ENCODE peak calls at places on chromosomes 3 and 15, in six cellular contexts. One of them, this sample, is unnamed. For H3K36me3 and H3K4me1, the result is how much of the 10 kb centered on the place peaks cover.

GRCh38 chr15:29268706-29269484 is 727 bp downstream of the NSMCE3 start:
- DNase-seq in hepatocyte: peak
- DNase-seq in heart left ventricle: peak
- DNase-seq in kidney: peak
- DNase-seq in BE2C: peak
- DNase-seq in pancreas: peak
- DNase-seq in this sample: peak

GRCh38 chr15:36896949-36897348 is 203.4 kb downstream of the MEIS2 start:
- DNase-seq in hepatocyte: no peak
- DNase-seq in heart left ventricle: no peak
- DNase-seq in kidney: no peak
- DNase-seq in BE2C: peak
- DNase-seq in pancreas: no peak
- DNase-seq in this sample: no peak

GRCh38 chr3:170049146-170050000 is 11.6 kb downstream of the GPR160 start:
- DNase-seq in hepatocyte: no peak
- DNase-seq in heart left ventricle: peak
- DNase-seq in kidney: peak
- DNase-seq in BE2C: no peak
- DNase-seq in pancreas: peak
- DNase-seq in this sample: no peak

GRCh38 chr15:85750319-85750806 is 44.4 kb downstream of the KLHL25 start:
- DNase-seq in hepatocyte: no peak
- DNase-seq in heart left ventricle: peak
- DNase-seq in kidney: peak
- DNase-seq in BE2C: no peak
- DNase-seq in pancreas: peak
- DNase-seq in this sample: no peak

GRCh38 chr3:105613120-105613519 is 246.4 kb downstream of the ALCAM start:
- DNase-seq in hepatocyte: no peak
- DNase-seq in heart left ventricle: no peak
- DNase-seq in kidney: no peak
- DNase-seq in BE2C: no peak
- DNase-seq in pancreas: no peak
- DNase-seq in this sample: no peak

GRCh38 chr3:23671901-23672589 is 133.7 kb upstream of the UBE2E1 start:
- DNase-seq in hepatocyte: no peak
- DNase-seq in heart left ventricle: peak
- DNase-seq in kidney: peak
- DNase-seq in BE2C: peak
- DNase-seq in pancreas: no peak
- DNase-seq in this sample: no peak

GRCh38 chr3:100556656-100557310 is 52.6 kb upstream of the ADGRG7 start:
- DNase-seq in hepatocyte: no peak
- DNase-seq in heart left ventricle: no peak
- DNase-seq in kidney: no peak
- DNase-seq in BE2C: no peak
- DNase-seq in pancreas: no peak
- DNase-seq in this sample: no peak

GRCh38 chr15:78716651-78717050 is 75.6 kb upstream of the CHRNB4 start:
- DNase-seq in hepatocyte: no peak
- DNase-seq in heart left ventricle: no peak
- DNase-seq in kidney: no peak
- DNase-seq in BE2C: no peak
- DNase-seq in pancreas: no peak
- DNase-seq in this sample: no peak

GRCh38 chr15:85587707-85588441 is 206.9 kb downstream of the KLHL25 start:
- DNase-seq in hepatocyte: peak
- DNase-seq in heart left ventricle: no peak
- DNase-seq in kidney: no peak
- DNase-seq in BE2C: no peak
- DNase-seq in pancreas: no peak
- DNase-seq in this sample: no peak

GRCh38 chr3:64209866-64210609 is 15.2 kb downstream of the PRICKLE2 start:
- DNase-seq in hepatocyte: no peak
- DNase-seq in heart left ventricle: peak
- DNase-seq in kidney: peak
- DNase-seq in BE2C: peak
- DNase-seq in pancreas: peak
- DNase-seq in this sample: no peak

GRCh38 chr15:78788261-78788660 is 23.0 kb downstream of the ADAMTS7 start:
- DNase-seq in hepatocyte: no peak
- DNase-seq in heart left ventricle: no peak
- DNase-seq in kidney: no peak
- DNase-seq in BE2C: no peak
- DNase-seq in pancreas: no peak
- DNase-seq in this sample: no peak

GRCh38 chr15:63718590-63719035 is 115.1 kb downstream of the HERC1 start:
- DNase-seq in hepatocyte: peak
- DNase-seq in heart left ventricle: no peak
- DNase-seq in kidney: no peak
- DNase-seq in BE2C: no peak
- DNase-seq in pancreas: no peak
- DNase-seq in this sample: no peak

GRCh38 chr3:193240850-193241706 is at the start of gene PLAAT1:
- DNase-seq in hepatocyte: peak
- DNase-seq in heart left ventricle: peak
- DNase-seq in kidney: peak
- DNase-seq in BE2C: peak
- DNase-seq in pancreas: peak
- DNase-seq in this sample: no peak

GRCh38 chr15:84103345-84103744 is 132.2 kb upstream of the GOLGA6L4 start:
- DNase-seq in hepatocyte: no peak
- DNase-seq in heart left ventricle: no peak
- DNase-seq in kidney: no peak
- DNase-seq in BE2C: no peak
- DNase-seq in pancreas: no peak
- DNase-seq in this sample: no peak

DNA sequence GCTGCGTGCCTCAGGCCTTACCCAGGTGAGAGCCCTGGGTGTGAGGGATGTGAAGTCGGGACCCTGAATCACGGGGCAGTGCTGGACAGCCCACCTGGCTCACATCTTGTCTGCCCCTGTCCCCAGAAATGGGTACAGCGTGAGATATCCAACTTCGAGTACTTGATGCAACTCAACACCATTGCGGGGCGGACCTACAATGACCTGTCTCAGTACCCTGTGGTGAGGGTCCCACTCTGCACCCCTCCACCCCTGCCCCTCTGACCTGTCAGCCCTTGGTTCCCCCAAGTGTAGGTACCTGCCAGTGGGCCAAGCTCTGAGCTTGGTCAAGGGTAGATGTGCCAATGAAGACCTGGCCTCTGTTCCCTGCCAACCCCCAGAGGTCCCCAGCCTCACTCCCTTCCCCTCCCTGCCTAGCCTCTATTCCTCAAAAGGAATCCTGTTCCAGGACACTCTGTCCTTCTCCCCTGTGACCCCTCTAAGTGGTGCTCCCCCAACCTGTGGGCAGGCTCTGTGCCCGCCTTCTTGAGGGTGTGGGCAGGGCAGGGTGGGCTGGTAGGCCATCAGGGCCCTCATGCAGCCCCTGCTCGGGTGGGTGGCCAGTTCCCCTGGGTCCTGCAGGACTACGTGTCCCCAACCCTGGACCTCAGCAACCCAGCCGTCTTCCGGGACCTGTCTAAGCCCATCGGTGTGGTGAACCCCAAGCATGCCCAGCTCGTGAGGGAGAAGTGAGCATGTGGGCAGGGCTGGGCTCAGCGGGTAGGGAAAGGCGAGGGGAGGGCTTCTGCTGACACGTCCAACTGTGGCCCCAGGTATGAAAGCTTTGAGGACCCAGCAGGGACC is 25.1 kb downstream of the NBEAL2 start:
- DNase-seq in hepatocyte: no peak
- DNase-seq in heart left ventricle: peak
- DNase-seq in kidney: peak
- DNase-seq in BE2C: no peak
- DNase-seq in pancreas: no peak
- DNase-seq in this sample: peak
- H3K36me3 ChIP-seq in hepatocyte: under half
- H3K36me3 ChIP-seq in heart left ventricle: under half
- H3K36me3 ChIP-seq in kidney: under half
- H3K36me3 ChIP-seq in BE2C: under half
- H3K36me3 ChIP-seq in pancreas: half or more
- H3K36me3 ChIP-seq in this sample: half or more

GRCh38 chr3:111763101-111763500 is 96.0 kb upstream of the PHLDB2 start:
- DNase-seq in hepatocyte: no peak
- DNase-seq in heart left ventricle: no peak
- DNase-seq in kidney: no peak
- DNase-seq in BE2C: no peak
- DNase-seq in pancreas: no peak
- DNase-seq in this sample: no peak

GRCh38 chr3:111763968-111764367 is 95.1 kb upstream of the PHLDB2 start:
- DNase-seq in hepatocyte: no peak
- DNase-seq in heart left ventricle: no peak
- DNase-seq in kidney: no peak
- DNase-seq in BE2C: no peak
- DNase-seq in pancreas: no peak
- DNase-seq in this sample: no peak

GRCh38 chr3:111762535-111762934 is 96.5 kb upstream of the PHLDB2 start:
- DNase-seq in hepatocyte: peak
- DNase-seq in heart left ventricle: no peak
- DNase-seq in kidney: no peak
- DNase-seq in BE2C: no peak
- DNase-seq in pancreas: no peak
- DNase-seq in this sample: no peak

GRCh38 chr3:111765136-111765535 is 93.9 kb upstream of the PHLDB2 start:
- DNase-seq in hepatocyte: no peak
- DNase-seq in heart left ventricle: no peak
- DNase-seq in kidney: no peak
- DNase-seq in BE2C: no peak
- DNase-seq in pancreas: no peak
- DNase-seq in this sample: no peak

DNA sequence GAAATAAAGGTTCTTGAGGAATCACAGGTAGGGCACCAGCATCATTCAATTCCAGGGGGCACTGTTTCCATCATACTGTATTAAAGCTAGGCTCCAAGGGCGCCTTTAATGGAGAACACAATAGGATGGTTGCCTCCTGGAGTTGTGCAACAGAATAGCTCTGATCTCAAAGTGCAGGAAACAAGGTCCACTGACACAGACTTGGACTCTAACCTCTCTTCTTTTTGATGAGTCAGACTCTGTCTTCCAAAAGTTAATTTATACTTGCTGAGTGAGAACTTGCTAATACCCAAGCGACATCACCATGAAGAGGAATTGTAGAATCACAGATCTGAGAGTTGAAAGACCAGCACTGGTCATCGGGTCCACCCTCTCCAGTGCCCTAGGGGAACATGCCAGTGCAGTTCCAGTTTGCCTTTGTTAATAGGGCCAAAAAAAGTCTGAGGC is 94.4 kb upstream of the PHLDB2 start:
- DNase-seq in hepatocyte: peak
- DNase-seq in heart left ventricle: no peak
- DNase-seq in kidney: no peak
- DNase-seq in BE2C: no peak
- DNase-seq in pancreas: no peak
- DNase-seq in this sample: no peak
- H3K4me1 ChIP-seq in hepatocyte: under half
- H3K4me1 ChIP-seq in heart left ventricle: under half
- H3K4me1 ChIP-seq in kidney: half or more
- H3K4me1 ChIP-seq in BE2C: under half
- H3K4me1 ChIP-seq in pancreas: under half
- H3K4me1 ChIP-seq in this sample: under half

GRCh38 chr3:141412936-141413354 is 44.6 kb downstream of the ZBTB38 start:
- DNase-seq in hepatocyte: peak
- DNase-seq in heart left ventricle: peak
- DNase-seq in kidney: peak
- DNase-seq in BE2C: no peak
- DNase-seq in pancreas: peak
- DNase-seq in this sample: no peak
- H3K4me3 ChIP-seq in hepatocyte: no peak
- H3K4me3 ChIP-seq in heart left ventricle: peak
- H3K4me3 ChIP-seq in kidney: peak
- H3K4me3 ChIP-seq in BE2C: no peak
- H3K4me3 ChIP-seq in pancreas: no peak
- H3K4me3 ChIP-seq in this sample: peak

GRCh38 chr15:92886229-92886628 is 13.9 kb upstream of the CHD2 start:
- DNase-seq in hepatocyte: no peak
- DNase-seq in heart left ventricle: no peak
- DNase-seq in kidney: no peak
- DNase-seq in BE2C: no peak
- DNase-seq in pancreas: no peak
- DNase-seq in this sample: no peak

GRCh38 chr15:92884813-92885461 is 15.2 kb upstream of the CHD2 start:
- DNase-seq in hepatocyte: no peak
- DNase-seq in heart left ventricle: no peak
- DNase-seq in kidney: no peak
- DNase-seq in BE2C: no peak
- DNase-seq in pancreas: no peak
- DNase-seq in this sample: no peak

GRCh38 chr15:92886815-92887214 is 13.3 kb upstream of the CHD2 start:
- DNase-seq in hepatocyte: no peak
- DNase-seq in heart left ventricle: no peak
- DNase-seq in kidney: no peak
- DNase-seq in BE2C: no peak
- DNase-seq in pancreas: no peak
- DNase-seq in this sample: no peak

GRCh38 chr15:92889390-92890113 is 10.6 kb upstream of the CHD2 start:
- DNase-seq in hepatocyte: no peak
- DNase-seq in heart left ventricle: no peak
- DNase-seq in kidney: no peak
- DNase-seq in BE2C: no peak
- DNase-seq in pancreas: no peak
- DNase-seq in this sample: no peak

DNA sequence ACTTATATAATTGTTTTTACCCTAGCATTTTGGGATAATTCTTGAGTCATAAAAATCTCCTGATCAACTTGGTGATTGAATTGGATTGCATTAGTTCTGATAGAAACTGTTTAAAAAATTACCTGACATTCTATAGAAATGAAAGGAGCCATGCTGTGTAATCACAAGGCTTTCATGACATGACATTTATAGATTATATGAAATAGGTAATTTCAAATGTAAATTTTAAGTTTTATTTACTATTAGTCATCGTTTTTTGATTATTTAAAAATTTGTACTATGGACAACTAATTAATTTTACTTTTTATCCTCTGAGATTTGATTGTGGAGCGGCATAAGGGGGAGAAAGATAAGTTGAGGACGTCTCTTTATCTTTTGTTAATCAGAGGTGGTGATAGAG is 12.3 kb upstream of the CHD2 start:
- DNase-seq in hepatocyte: no peak
- DNase-seq in heart left ventricle: no peak
- DNase-seq in kidney: no peak
- DNase-seq in BE2C: no peak
- DNase-seq in pancreas: no peak
- DNase-seq in this sample: no peak
- H3K36me3 ChIP-seq in hepatocyte: under half
- H3K36me3 ChIP-seq in heart left ventricle: under half
- H3K36me3 ChIP-seq in kidney: under half
- H3K36me3 ChIP-seq in BE2C: half or more
- H3K36me3 ChIP-seq in pancreas: under half
- H3K36me3 ChIP-seq in this sample: under half

This sample was measured in CD8-positive, alpha-beta memory T cell.